ENCODE peak calls at places on chromosomes 12 and 14, in six cellular contexts. One of them, this sample, is unnamed.

GRCh38 chr14:68333265-68333664 is 459.6 kb downstream of the ZFP36L1 start:
- DNase-seq in fibroblast of mammary gland: no peak
- DNase-seq in OCI-LY7: peak
- DNase-seq in mucosa of descending colon: no peak
- DNase-seq in stimulated activated naive B cell treated with anti-CD40 and anti-IgM and Interleukin-4, amounts not matched to agents 10 μg/mL and 1 μg/mL and 100 μg/mL, for 72 hours: no peak
- DNase-seq in activated CD8-positive, alpha-beta memory T cell treated with anti-CD3 and anti-CD28 coated beads for 48 hours: no peak
- DNase-seq in this sample: no peak

GRCh38 chr12:59629890-59630289 is 34.1 kb downstream of the SLC16A7 start:
- DNase-seq in fibroblast of mammary gland: no peak
- DNase-seq in OCI-LY7: no peak
- DNase-seq in mucosa of descending colon: no peak
- DNase-seq in stimulated activated naive B cell treated with anti-CD40 and anti-IgM and Interleukin-4, amounts not matched to agents 10 μg/mL and 1 μg/mL and 100 μg/mL, for 72 hours: no peak
- DNase-seq in activated CD8-positive, alpha-beta memory T cell treated with anti-CD3 and anti-CD28 coated beads for 48 hours: no peak
- DNase-seq in this sample: no peak

GRCh38 chr12:124352839-124353238 is 57.9 kb downstream of the RFLNA start:
- DNase-seq in fibroblast of mammary gland: peak
- DNase-seq in OCI-LY7: no peak
- DNase-seq in mucosa of descending colon: peak
- DNase-seq in stimulated activated naive B cell treated with anti-CD40 and anti-IgM and Interleukin-4, amounts not matched to agents 10 μg/mL and 1 μg/mL and 100 μg/mL, for 72 hours: no peak
- DNase-seq in activated CD8-positive, alpha-beta memory T cell treated with anti-CD3 and anti-CD28 coated beads for 48 hours: no peak
- DNase-seq in this sample: peak

GRCh38 chr14:68193970-68194634 is 374.5 kb downstream of the RAD51B start:
- DNase-seq in fibroblast of mammary gland: no peak
- DNase-seq in OCI-LY7: no peak
- DNase-seq in mucosa of descending colon: no peak
- DNase-seq in stimulated activated naive B cell treated with anti-CD40 and anti-IgM and Interleukin-4, amounts not matched to agents 10 μg/mL and 1 μg/mL and 100 μg/mL, for 72 hours: no peak
- DNase-seq in activated CD8-positive, alpha-beta memory T cell treated with anti-CD3 and anti-CD28 coated beads for 48 hours: no peak
- DNase-seq in this sample: no peak

GRCh38 chr12:93742086-93742934 is 65.1 kb downstream of the CRADD start:
- DNase-seq in fibroblast of mammary gland: peak
- DNase-seq in OCI-LY7: no peak
- DNase-seq in mucosa of descending colon: peak
- DNase-seq in stimulated activated naive B cell treated with anti-CD40 and anti-IgM and Interleukin-4, amounts not matched to agents 10 μg/mL and 1 μg/mL and 100 μg/mL, for 72 hours: peak
- DNase-seq in activated CD8-positive, alpha-beta memory T cell treated with anti-CD3 and anti-CD28 coated beads for 48 hours: peak
- DNase-seq in this sample: peak

GRCh38 chr14:69726761-69727511 is 40.0 kb upstream of the SRSF5 start:
- DNase-seq in fibroblast of mammary gland: peak
- DNase-seq in OCI-LY7: peak
- DNase-seq in mucosa of descending colon: peak
- DNase-seq in stimulated activated naive B cell treated with anti-CD40 and anti-IgM and Interleukin-4, amounts not matched to agents 10 μg/mL and 1 μg/mL and 100 μg/mL, for 72 hours: peak
- DNase-seq in activated CD8-positive, alpha-beta memory T cell treated with anti-CD3 and anti-CD28 coated beads for 48 hours: peak
- DNase-seq in this sample: peak

GRCh38 chr14:63478024-63478423 is 65.2 kb downstream of the PPP2R5E start:
- DNase-seq in fibroblast of mammary gland: no peak
- DNase-seq in OCI-LY7: peak
- DNase-seq in mucosa of descending colon: no peak
- DNase-seq in stimulated activated naive B cell treated with anti-CD40 and anti-IgM and Interleukin-4, amounts not matched to agents 10 μg/mL and 1 μg/mL and 100 μg/mL, for 72 hours: no peak
- DNase-seq in activated CD8-positive, alpha-beta memory T cell treated with anti-CD3 and anti-CD28 coated beads for 48 hours: no peak
- DNase-seq in this sample: no peak

GRCh38 chr12:47721431-47721973 is 3.8 kb downstream of the ENDOU start:
- DNase-seq in fibroblast of mammary gland: no peak
- DNase-seq in OCI-LY7: no peak
- DNase-seq in mucosa of descending colon: no peak
- DNase-seq in stimulated activated naive B cell treated with anti-CD40 and anti-IgM and Interleukin-4, amounts not matched to agents 10 μg/mL and 1 μg/mL and 100 μg/mL, for 72 hours: no peak
- DNase-seq in activated CD8-positive, alpha-beta memory T cell treated with anti-CD3 and anti-CD28 coated beads for 48 hours: no peak
- DNase-seq in this sample: no peak